ENCODE peak calls at places on chromosomes 3 and 15, in eight cellular contexts. I, J, N, R, V, K, P and F are unnamed samples.
A peak's percentile ranks its signal among the peaks of the same experiment; 100 is the strongest.

GRCh38 chr3:31567036-31567435 is 34.3 kb downstream of the STT3B start:
- DNase-seq in I (no peak), J (no peak), N (no peak), R (peak; percentile 68), V (no peak), K (no peak), P (no peak), F (no peak)

GRCh38 chr15:56367156-56367555 is 1.9 kb downstream of the TEX9 start:
- DNase-seq in I (no peak), J (no peak), N (no peak), R (no peak), V (no peak), K (no peak), P (no peak), F (no peak)

GRCh38 chr15:101810905-101811304 is 1.1 kb upstream of the OR4F15 start:
- DNase-seq in I (no peak), J (no peak), N (no peak), R (no peak), V (no peak), K (no peak), P (no peak), F (no peak)

GRCh38 chr3:132180337-132180791 is 136.8 kb upstream of the ACP3 start:
- DNase-seq in I (peak; percentile 29), J (no peak), N (no peak), R (peak; percentile 56), V (no peak), K (no peak), P (no peak), F (peak; percentile 18)

GRCh38 chr3:122091602-122092006 is 36.4 kb downstream of the CD86 start:
- DNase-seq in I (no peak), J (no peak), N (no peak), R (no peak), V (no peak), K (no peak), P (no peak), F (no peak)

GRCh38 chr15:28942046-28942445 is 56.3 kb downstream of the APBA2 start:
- DNase-seq in I (no peak), J (no peak), N (no peak), R (no peak), V (peak; percentile 32), K (no peak), P (peak; percentile 29), F (no peak)

GRCh38 chr3:182172534-182172933 is 460.8 kb downstream of the SOX2 start:
- DNase-seq in I (no peak), J (no peak), N (no peak), R (peak; percentile 62), V (no peak), K (no peak), P (no peak), F (no peak)

GRCh38 chr3:69542265-69543079 is 156.6 kb upstream of the FRMD4B start:
- DNase-seq in I (no peak), J (peak; percentile 75), N (peak; percentile 56), R (peak; percentile 86), V (peak; percentile 71), K (no peak), P (no peak), F (peak; percentile 81)

GRCh38 chr15:63288778-63289378 is 11.5 kb downstream of the APH1B start:
- DNase-seq in I (peak; percentile 86), J (no peak), N (no peak), R (no peak), V (no peak), K (no peak), P (no peak), F (no peak)

GRCh38 chr3:110966966-110967663 is 104.5 kb upstream of the NECTIN3 start:
- DNase-seq in I (no peak), J (no peak), N (no peak), R (no peak), V (no peak), K (no peak), P (no peak), F (no peak)

GRCh38 chr3:186502138-186502941 is 41.8 kb downstream of the CRYGS start:
- DNase-seq in I (no peak), J (no peak), N (no peak), R (peak; percentile 59), V (no peak), K (no peak), P (no peak), F (no peak)

GRCh38 chr15:57551717-57552677 is 39.7 kb upstream of the MYZAP start:
- DNase-seq in I (peak; percentile 87), J (peak; percentile 77), N (no peak), R (peak; percentile 86), V (no peak), K (no peak), P (peak; percentile 68), F (no peak)

GRCh38 chr3:185733980-185734724 is 90.7 kb downstream of the IGF2BP2 start:
- DNase-seq in I (peak; percentile 71), J (no peak), N (no peak), R (peak; percentile 84), V (no peak), K (no peak), P (peak; percentile 59), F (peak; percentile 42)

GRCh38 chr3:59498995-59499394 is 449.2 kb upstream of the CFAP20DC start:
- DNase-seq in I (no peak), J (no peak), N (no peak), R (no peak), V (no peak), K (no peak), P (no peak), F (no peak)

GRCh38 chr3:174532776-174533175 is 326.4 kb upstream of the NAALADL2 start:
- DNase-seq in I (no peak), J (no peak), N (no peak), R (no peak), V (no peak), K (no peak), P (no peak), F (no peak)

GRCh38 chr3:43629741-43630140 is 7.9 kb upstream of the ANO10 start:
- DNase-seq in I (no peak), J (no peak), N (no peak), R (no peak), V (no peak), K (no peak), P (no peak), F (no peak)

GRCh38 chr3:180180795-180181194 is 144.1 kb upstream of the PEX5L start:
- DNase-seq in I (no peak), J (no peak), N (no peak), R (no peak), V (no peak), K (no peak), P (no peak), F (no peak)

GRCh38 chr15:49466119-49466518 is 43.1 kb downstream of the FGF7 start:
- DNase-seq in I (no peak), J (no peak), N (no peak), R (no peak), V (no peak), K (no peak), P (no peak), F (no peak)
- TF ChIP-seq CTCF in I (no peak), J (no peak), N (no peak), R (no peak), V (no peak), K (no peak), P (no peak), F (no peak)

GRCh38 chr15:66651198-66651597 is 50.8 kb upstream of the SMAD6 start:
- DNase-seq in I (no peak), J (no peak), N (no peak), R (no peak), V (no peak), K (no peak), P (no peak), F (no peak)
- H3K4me1 ChIP-seq in I (peaks cover 14% of the 10 kb centered on the region), J (peaks cover 5% of the 10 kb centered on the region), N (peaks cover 7% of the 10 kb centered on the region), R (peaks cover 17% of the 10 kb centered on the region), V (peaks cover 39% of the 10 kb centered on the region), K (peaks cover 20% of the 10 kb centered on the region), P (peaks cover 44% of the 10 kb centered on the region), F (peaks cover 16% of the 10 kb centered on the region)

DNA sequence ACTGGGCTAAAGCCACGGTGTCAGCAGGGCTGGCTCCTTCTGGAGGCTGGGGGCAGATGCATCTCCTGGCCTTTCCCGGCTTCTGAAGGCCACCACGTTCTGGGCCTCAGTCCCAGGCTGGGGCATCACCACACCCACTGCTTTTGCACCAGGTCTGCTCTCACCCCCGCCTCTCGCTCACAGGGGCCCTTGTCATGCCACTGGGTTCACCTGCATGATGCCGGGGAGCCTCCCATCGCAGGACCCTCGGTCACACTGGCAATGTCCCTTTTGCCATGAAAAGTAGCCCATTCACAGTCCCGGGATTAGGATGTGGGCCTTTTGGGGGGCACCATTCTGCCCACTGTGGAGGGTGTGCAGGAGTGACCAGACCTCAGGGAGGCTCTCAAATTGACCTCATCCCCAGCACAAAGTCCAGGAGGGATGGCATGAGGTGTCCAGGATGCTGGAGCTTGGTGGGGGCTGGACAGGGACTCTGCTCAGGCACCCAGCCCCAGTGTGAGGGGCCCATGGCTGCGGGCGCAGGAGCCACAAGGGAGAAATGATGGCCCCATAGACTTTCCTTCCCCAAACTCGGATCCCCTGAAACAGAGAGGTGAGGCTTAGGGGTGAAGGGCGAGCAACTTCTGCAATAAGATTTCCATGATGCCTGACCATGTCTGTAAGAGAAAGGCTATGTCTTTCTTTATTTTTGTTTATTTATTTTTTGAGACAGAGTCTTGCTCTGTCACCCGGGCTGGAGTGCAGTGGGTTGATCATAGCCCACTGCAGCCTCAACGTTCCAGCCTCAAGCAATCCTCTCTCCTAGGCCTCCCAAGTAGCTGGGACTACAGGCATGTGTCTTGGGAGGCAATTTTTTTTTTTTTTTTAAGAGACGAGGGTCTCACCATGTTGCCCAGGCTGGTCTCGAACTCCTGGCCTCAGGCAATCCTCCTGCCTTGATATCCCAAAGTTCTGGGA is 189.1 kb downstream of the GOLGA6L6 start:
- DNase-seq in I (no peak), J (peak; percentile 80), N (peak; percentile 60), R (no peak), V (peak; percentile 72), K (no peak), P (no peak), F (no peak)
- H3K9me3 ChIP-seq in I (peaks cover 26% of the 10 kb centered on the region), J (no peaks in the 10 kb centered on the region), N (peaks cover 89% of the 10 kb centered on the region), R (peaks cover 99% of the 10 kb centered on the region), V (no peaks in the 10 kb centered on the region), K (no peaks in the 10 kb centered on the region), P (peaks cover 23% of the 10 kb centered on the region), F (no peaks in the 10 kb centered on the region)

GRCh38 chr3:71511037-71511436 is 72.5 kb downstream of the FOXP1 start:
- DNase-seq in I (peak; percentile 28), J (no peak), N (no peak), R (peak; percentile 71), V (no peak), K (no peak), P (no peak), F (no peak)

GRCh38 chr3:71512000-71512399 is 71.5 kb downstream of the FOXP1 start:
- DNase-seq in I (no peak), J (no peak), N (no peak), R (peak; percentile 73), V (no peak), K (no peak), P (no peak), F (no peak)

GRCh38 chr3:71511446-71511845 is 72.1 kb downstream of the FOXP1 start:
- DNase-seq in I (no peak), J (no peak), N (no peak), R (no peak), V (no peak), K (no peak), P (no peak), F (no peak)

GRCh38 chr3:71509024-71509423 is 74.5 kb downstream of the FOXP1 start:
- DNase-seq in I (no peak), J (no peak), N (no peak), R (no peak), V (no peak), K (no peak), P (no peak), F (no peak)

DNA sequence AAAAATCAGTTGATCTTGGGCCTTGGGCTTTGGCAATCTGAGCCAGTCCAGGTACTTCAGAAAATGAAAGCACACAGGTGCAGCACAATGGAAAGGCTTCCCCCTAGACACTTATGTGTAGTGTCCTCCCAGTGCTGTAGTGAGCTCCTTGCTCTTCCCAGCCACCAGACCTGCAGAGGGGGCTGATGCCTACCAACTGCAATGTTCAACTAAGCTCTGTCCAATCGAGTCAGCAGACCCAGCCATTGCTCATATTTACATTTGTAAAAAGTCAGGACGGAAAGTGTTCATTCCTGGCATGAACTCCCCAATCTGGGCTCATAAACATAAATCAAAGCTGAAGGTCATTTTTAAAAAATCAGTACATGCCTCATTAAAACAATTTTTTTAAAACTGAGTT is 73.0 kb downstream of the FOXP1 start:
- DNase-seq in I (peak; percentile 29), J (no peak), N (no peak), R (peak; percentile 55), V (no peak), K (no peak), P (no peak), F (no peak)
- TF ChIP-seq CTCF in I (peak; percentile 24), J (no peak), N (no peak), R (peak; percentile 38), V (no peak), K (no peak), P (no peak), F (no peak)